ENCODE peak calls at places on chromosomes 11 and 22, in six cellular contexts. H, F, N, Q, U and Z are unnamed samples.

GRCh38 chr11:113532697-113533424 is 57.7 kb upstream of the DRD2 start:
- DNase-seq in N (peak; percentile 68), F (peak; percentile 47), U (peak; percentile 25), Q (peak; percentile 61), H (peak; percentile 75), Z (peak; percentile 57)

GRCh38 chr11:92324890-92325289 is 100.3 kb downstream of the FAT3 start:
- DNase-seq in H (no peak), U (no peak), F (no peak), Q (no peak), N (no peak), Z (no peak)

GRCh38 chr11:36350137-36350513 is 54.0 kb downstream of the PRR5L start:
- DNase-seq in H (no peak), F (no peak), N (no peak), U (no peak), Q (no peak), Z (no peak)

GRCh38 chr11:94727766-94728165 is 40.4 kb upstream of the AMOTL1 start:
- DNase-seq in U (no peak), F (no peak), Q (no peak), N (no peak), H (no peak), Z (no peak)

GRCh38 chr11:93740802-93741093 is 547 bp downstream of the TAF1D start:
- DNase-seq in Q (peak; percentile 60), N (no peak), F (peak; percentile 42), H (peak; percentile 69), U (peak; percentile 46), Z (peak; percentile 37)

GRCh38 chr11:94647926-94648325 is 80.8 kb downstream of the PIWIL4 start:
- DNase-seq in F (no peak), N (no peak), Q (no peak), H (peak; percentile 77), U (no peak), Z (no peak)

GRCh38 chr22:49636649-49637048 is 191.0 kb downstream of the BRD1 start:
- DNase-seq in Q (no peak), H (no peak), N (no peak), F (no peak), U (no peak), Z (no peak)

GRCh38 chr11:8717876-8718753 is 35.5 kb downstream of the RPL27A start:
- DNase-seq in H (peak; percentile 76), N (no peak), F (no peak), Q (peak; percentile 25), U (no peak), Z (peak; percentile 79)

GRCh38 chr22:30890689-30891442 is 77.7 kb downstream of the MORC2 start:
- DNase-seq in U (peak; percentile 16), N (no peak), F (peak; percentile 13), H (no peak), Q (peak; percentile 10), Z (peak; percentile 21)

GRCh38 chr22:35191412-35191811 is 65.9 kb upstream of the HMGXB4 start:
- DNase-seq in F (no peak), U (no peak), N (no peak), Q (peak; percentile 69), H (no peak), Z (peak; percentile 20)

GRCh38 chr11:106879029-106879428 is 139.2 kb downstream of the GUCY1A2 start:
- DNase-seq in N (no peak), U (no peak), H (no peak), F (no peak), Q (no peak), Z (no peak)